ENCODE peak calls at places on chromosomes 11 and 22, in four cellular contexts. E is HepG2, S is K562, Z is GM12878. N is an unnamed sample.
A peak's percentile ranks its signal among the peaks of the same experiment; 100 is the strongest.

GRCh38 chr11:33574366-33574765 is 126.3 kb downstream of the C11orf91 start:
- DNase-seq in E (no peak), S (no peak), Z (no peak), N (no peak)

GRCh38 chr11:78630561-78631303 is 56.1 kb upstream of the NARS2 start:
- DNase-seq in E (no peak), S (no peak), Z (no peak), N (no peak)

GRCh38 chr22:23832226-23833016 is 6.4 kb downstream of the DERL3 start:
- DNase-seq in E (no peak), S (no peak), Z (no peak), N (no peak)

GRCh38 chr11:86792150-86792549 is 8.2 kb upstream of the PRSS23 start:
- DNase-seq in E (no peak), S (no peak), Z (no peak), N (no peak)

GRCh38 chr11:104873252-104873651 is 25.0 kb downstream of the CASP12 start:
- DNase-seq in E (no peak), S (peak; percentile 7), Z (no peak), N (no peak)

GRCh38 chr11:120040136-120040840 is 97.6 kb downstream of the TRIM29 start:
- DNase-seq in E (no peak), S (no peak), Z (no peak), N (no peak)

GRCh38 chr11:121467965-121468364 is 15.2 kb upstream of the SORL1-AS1 start:
- DNase-seq in E (no peak), S (no peak), Z (peak; percentile 90), N (no peak)

GRCh38 chr11:9784602-9785315 is 120.9 kb downstream of the SWAP70 start:
- DNase-seq in E (no peak), S (peak; percentile 55), Z (no peak), N (no peak)

GRCh38 chr11:1744137-1744878 is 6.1 kb downstream of the IFITM10 start:
- DNase-seq in E (no peak), S (no peak), Z (no peak), N (no peak)

GRCh38 chr11:49851971-49852389 is 100.2 kb upstream of the OR4C13 start:
- DNase-seq in E (no peak), S (no peak), Z (no peak), N (no peak)

GRCh38 chr11:122159861-122160260 is 43.8 kb upstream of the BLID start:
- DNase-seq in E (no peak), S (no peak), Z (no peak), N (no peak)

GRCh38 chr22:42887523-42888507 is 30.7 kb upstream of the ARFGAP3 start:
- DNase-seq in E (no peak), S (no peak), Z (no peak), N (no peak)

DNA sequence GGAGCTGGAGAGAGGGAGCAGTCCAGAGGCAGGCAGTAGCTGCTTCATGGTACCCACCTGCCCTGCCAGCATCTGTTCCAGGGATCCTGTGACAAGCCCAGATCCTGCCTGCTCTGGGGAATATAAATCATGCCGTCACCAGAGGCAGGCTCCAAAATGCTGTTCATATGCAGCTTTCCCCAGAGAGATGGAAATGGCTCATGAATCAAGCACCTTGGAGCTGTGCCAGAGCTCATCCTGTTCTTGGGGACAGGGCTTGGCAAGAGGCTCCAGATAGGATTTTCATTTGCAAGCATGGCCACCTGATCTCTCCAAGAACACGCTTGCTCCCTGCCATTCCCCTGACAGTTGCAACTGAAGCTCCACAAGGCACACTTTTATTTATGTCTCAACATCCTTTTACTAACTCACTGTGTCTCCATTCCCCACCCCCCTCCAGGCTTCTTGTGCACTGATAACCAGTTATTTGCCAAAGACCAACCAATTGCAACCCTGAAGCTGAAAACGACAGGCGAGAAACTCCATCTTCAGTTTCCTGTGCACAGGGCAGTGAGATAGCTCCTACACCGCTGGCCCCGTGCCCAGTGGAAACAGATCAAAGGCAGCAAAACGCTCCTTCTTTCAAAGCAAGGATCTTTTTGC is 115.8 kb upstream of the PITPNB start:
- DNase-seq in E (no peak), S (peak; percentile 67), Z (no peak), N (no peak)
- TF ChIP-seq ESRRA in E (no peak), S (no peak), Z (no peak), N (no peak)

DNA sequence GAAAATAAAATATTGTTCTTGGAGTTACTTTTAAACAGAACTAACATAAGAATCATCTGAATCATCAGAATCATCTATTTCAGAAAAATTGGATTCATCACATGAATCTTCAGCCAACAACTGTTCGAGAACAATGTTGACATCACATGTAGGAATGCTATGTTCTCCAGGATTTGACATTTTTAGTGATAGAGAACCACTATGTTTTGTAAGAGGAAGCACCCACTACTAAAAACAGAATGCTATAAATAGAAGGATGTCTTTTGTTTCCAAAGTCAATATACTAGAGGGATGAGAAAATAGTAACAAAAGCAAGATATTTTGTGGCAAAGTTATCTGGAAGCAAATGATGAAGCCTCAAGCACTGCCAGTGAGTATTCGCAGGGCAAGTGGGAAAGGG is 263.4 kb upstream of the DDI1 start:
- DNase-seq in E (no peak), S (no peak), Z (no peak), N (no peak)
- TF ChIP-seq RFX5 in E (no peak), S (no peak), Z (no peak), N (no peak)

DNA sequence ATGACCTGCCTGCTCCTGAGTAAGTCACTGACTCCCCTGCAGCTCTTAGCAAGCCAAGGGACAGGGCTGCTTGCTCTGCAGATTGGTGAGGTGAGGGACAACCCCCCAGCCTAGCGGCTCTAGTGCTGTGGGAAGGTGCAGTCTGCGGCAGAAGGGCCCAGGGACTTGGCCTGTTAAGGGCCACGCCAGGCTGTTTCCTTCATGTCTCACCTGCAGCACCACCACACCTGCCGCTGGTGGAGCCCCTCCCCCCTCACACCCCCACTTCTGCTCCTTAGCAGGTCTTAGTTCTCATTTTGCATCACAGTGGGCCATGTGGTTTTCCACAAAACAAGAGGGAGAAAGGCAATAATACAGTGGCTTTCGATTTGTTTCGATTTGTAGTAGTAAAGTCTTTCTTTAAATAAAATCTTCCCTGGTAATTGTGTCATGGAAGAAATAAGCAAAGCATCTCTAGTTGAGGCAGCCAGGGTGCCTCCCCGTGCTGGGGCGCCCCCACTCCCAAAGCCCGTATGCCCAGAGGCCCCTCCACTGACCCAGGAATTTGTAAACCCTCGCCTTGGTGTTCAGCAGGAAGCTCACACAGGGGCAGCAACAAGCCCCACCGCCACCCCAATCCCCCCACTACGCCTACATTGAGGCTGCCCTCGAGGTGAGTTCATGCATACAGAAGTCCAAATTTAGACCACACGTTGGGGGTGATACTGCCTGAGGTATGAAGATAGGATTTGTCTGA is 86.5 kb upstream of the CLDN5 start:
- DNase-seq in E (no peak), S (no peak), Z (no peak), N (no peak)
- TF ChIP-seq ESRRA in E (no peak), S (no peak), Z (no peak), N (no peak)

DNA sequence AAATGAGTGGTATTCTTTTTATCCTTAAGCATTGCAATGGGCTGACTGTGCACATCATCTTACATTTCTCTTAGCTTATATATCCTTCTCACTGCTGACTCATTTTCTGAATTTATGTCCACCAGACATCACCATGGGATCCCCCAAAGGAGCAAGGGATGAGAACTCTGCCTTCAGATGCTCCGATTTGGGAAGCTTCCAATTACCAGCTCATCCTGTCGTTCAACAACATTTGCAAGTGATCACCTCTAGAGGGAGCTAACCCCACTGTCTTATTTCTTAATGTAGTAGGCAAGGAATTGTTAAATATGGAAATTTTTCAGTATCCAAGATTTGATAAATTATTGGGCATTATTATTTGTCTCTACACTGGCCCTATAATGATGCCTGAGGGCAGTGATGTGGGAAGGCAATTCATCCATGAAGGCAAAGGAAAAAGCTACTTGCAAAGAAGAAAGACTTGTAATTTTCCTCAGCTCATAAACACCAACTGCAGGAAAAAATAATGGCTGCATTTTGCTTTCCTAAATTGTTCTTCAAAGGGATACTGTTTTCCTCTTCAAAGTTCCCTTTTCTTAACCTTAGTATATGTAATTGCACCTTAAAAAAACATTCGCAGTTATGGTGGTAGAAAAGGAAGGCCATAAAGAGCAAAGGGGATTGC is 102.4 kb upstream of the FSHB start:
- DNase-seq in E (peak; percentile 10), S (peak; percentile 9), Z (no peak), N (peak; percentile 42)
- TF ChIP-seq RFX5 in E (no peak), S (no peak), Z (no peak), N (no peak)

GRCh38 chr11:134822930-134823329 is 410.9 kb upstream of the B3GAT1 start:
- DNase-seq in E (no peak), S (no peak), Z (no peak), N (no peak)

GRCh38 chr11:134815404-134815803 is 403.4 kb upstream of the B3GAT1 start:
- DNase-seq in E (no peak), S (no peak), Z (no peak), N (no peak)

GRCh38 chr11:134818531-134818930 is 406.5 kb upstream of the B3GAT1 start:
- DNase-seq in E (no peak), S (no peak), Z (no peak), N (no peak)

GRCh38 chr11:134821422-134821821 is 409.4 kb upstream of the B3GAT1 start:
- DNase-seq in E (no peak), S (no peak), Z (no peak), N (no peak)

GRCh38 chr11:134819026-134819425 is 407.0 kb upstream of the B3GAT1 start:
- DNase-seq in E (no peak), S (no peak), Z (no peak), N (no peak)
- TF ChIP-seq ESRRA in E (no peak), S (no peak), Z (no peak), N (no peak)

GRCh38 chr22:20965104-20965887 is 1.8 kb upstream of the AIFM3 start:
- DNase-seq in E (no peak), S (peak; percentile 65), Z (no peak), N (no peak)
- TF ChIP-seq RFX5 in E (no peak), S (no peak), Z (no peak), N (no peak)

N was measured in A549.